ENCODE peak calls at places on chromosomes 4 and X, in four cellular contexts. W is HepG2, B is HEK293T, H is K562. P is an unnamed sample.

GRCh38 chrX:65463550-65463949 is 71.0 kb downstream of the LAS1L start:
- DNase-seq in W (no peak), B (no peak), H (no peak), P (no peak)

GRCh38 chr4:138938371-138938699 is 77.2 kb upstream of the NOCT start:
- DNase-seq in W (peak), B (peak), H (no peak), P (no peak)

GRCh38 chr4:55351824-55352223 is 5.8 kb downstream of the SRD5A3 start:
- DNase-seq in W (no peak), B (no peak), H (no peak), P (no peak)

GRCh38 chr4:85573270-85573669 is 98.3 kb downstream of the ARHGAP24 start:
- DNase-seq in W (no peak), B (no peak), H (no peak), P (no peak)

GRCh38 chr4:140257461-140258305 is 103.7 kb upstream of the MAML3 start:
- DNase-seq in W (no peak), B (no peak), H (no peak), P (no peak)

GRCh38 chrX:1661048-1661921 is 46.4 kb downstream of the ASMT start:
- DNase-seq in W (peak), B (peak), H (peak), P (peak)

GRCh38 chr4:110201502-110201901 is 3.1 kb upstream of the ELOVL6 start:
- DNase-seq in W (no peak), B (no peak), H (no peak), P (no peak)

GRCh38 chrX:12494400-12495138 is 296.6 kb upstream of the PRPS2 start:
- DNase-seq in W (no peak), B (no peak), H (no peak), P (no peak)

GRCh38 chrX:85243761-85244410 is at the start of the genes SATL1 and ZNF711:
- DNase-seq in W (peak), B (peak), H (peak), P (no peak)

GRCh38 chr4:187664011-187664410 is 331.6 kb upstream of the ZFP42 start:
- DNase-seq in W (no peak), B (no peak), H (no peak), P (no peak)

GRCh38 chrX:36927712-36928111 is 80.5 kb upstream of the FAM47C start:
- DNase-seq in W (no peak), B (no peak), H (no peak), P (no peak)

GRCh38 chrX:16160729-16161128 is 6.6 kb upstream of the MAGEB17 start:
- DNase-seq in W (peak), B (no peak), H (no peak), P (no peak)

GRCh38 chr4:173413043-173413442 is 14.1 kb upstream of the SCRG1 start:
- DNase-seq in W (no peak), B (no peak), H (no peak), P (no peak)

GRCh38 chrX:41027388-41027787 is 57.9 kb upstream of the USP9X start:
- DNase-seq in W (no peak), B (no peak), H (no peak), P (no peak)

GRCh38 chr4:100555791-100556190 is 38.0 kb upstream of the EMCN start:
- DNase-seq in W (no peak), B (no peak), H (no peak), P (no peak)

GRCh38 chrX:19724409-19724808 is 163.0 kb downstream of the SH3KBP1 start:
- DNase-seq in W (no peak), B (no peak), H (no peak), P (no peak)

DNA sequence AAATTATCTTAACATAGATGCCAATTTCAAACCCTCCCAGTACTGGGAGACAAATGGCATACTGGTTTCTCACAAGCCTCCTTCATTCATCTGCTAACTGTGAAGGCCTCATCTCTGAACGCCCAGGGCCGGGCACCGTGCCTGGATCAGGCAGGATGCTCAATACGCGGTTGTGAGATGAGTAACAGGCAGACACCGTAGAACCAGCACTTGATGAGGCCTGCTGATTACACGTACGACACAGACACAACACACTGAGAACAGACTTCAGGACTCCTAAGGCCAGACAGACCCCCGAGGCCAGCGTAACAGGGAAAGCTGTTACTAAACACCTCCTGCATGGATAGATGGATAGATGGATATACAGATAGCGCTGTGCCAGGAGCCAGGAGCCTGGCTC is 154.6 kb downstream of the AFAP1 start:
- DNase-seq in W (no peak), B (no peak), H (no peak), P (no peak)
- TF ChIP-seq FOXK2 in W (no peak), B (no peak), H (no peak), P (no peak)

GRCh38 chrX:53685711-53686110 is 808 bp downstream of the HUWE1 start:
- DNase-seq in W (no peak), B (no peak), H (no peak), P (no peak)
- TF ChIP-seq FOXK2 in W (no peak), B (no peak), H (no peak), P (no peak)

GRCh38 chrX:118823263-118824172 is at the start of gene ZCCHC12:
- DNase-seq in W (peak), B (peak), H (peak), P (no peak)

DNA sequence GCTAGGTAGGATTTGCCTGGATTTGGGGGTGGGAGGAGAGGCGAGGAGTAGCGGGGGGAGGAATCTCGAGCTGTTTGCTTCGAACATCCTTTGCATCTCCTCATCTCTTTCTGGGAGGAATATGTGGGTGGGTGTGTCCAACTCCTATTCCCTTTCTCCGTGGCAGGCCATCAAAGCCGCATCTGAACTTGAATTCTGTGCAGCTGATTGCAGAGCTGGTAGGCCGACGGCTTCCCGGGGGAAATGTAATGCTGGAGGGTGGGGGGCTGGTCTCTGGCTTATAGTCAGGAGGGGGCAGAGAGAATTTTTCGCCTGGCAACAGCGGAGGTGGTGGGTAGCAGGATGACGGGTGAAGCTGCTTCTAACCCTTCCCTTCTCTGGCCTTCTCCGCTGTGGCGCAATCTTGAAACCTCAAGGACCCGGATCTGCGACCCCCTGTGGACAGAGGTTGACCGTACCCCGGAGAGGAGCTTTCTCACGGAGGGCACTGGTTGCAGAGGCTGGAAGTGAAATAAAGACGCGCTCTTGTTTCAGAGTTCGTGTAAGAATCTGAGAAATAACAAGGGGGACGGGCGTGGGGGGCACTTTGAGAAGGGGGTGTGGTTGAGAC is 654 bp downstream of the ZCCHC12 start:
- DNase-seq in W (no peak), B (no peak), H (peak), P (no peak)
- TF ChIP-seq FOXK2 in W (no peak), B (no peak), H (no peak), P (no peak)

DNA sequence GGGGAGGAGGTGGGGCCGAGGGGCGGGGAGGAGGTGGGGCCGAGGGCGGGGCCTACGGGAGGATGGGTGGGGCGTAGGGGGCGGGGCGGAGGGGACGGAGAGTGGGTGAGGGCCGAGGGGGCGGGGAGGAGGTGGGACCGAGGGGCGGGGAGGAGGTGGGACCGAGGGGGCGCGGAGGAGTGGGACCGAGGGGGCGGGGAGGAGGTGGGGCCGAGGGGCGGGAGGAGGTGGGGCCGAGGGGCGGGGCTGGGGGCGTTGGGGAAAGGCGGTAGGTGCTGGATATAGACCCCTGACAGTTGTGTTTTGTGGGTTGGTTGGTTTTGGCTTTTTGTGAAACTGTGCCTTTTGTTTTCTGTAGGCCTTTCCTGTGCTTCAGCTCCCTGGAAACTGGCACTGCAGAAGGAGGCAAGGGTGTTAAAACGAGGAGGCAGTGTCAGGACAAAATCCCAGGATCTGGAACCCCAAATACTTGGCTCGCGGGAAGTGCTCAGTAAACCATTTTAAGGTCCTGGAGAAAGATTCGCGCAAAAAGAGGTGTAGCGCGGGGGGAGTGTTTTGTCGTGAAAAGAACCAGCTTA is 580 bp upstream of the MMGT1 start:
- DNase-seq in W (peak), B (peak), H (no peak), P (no peak)
- TF ChIP-seq FOXK2 in W (no peak), B (no peak), H (no peak), P (no peak)

GRCh38 chr4:151690164-151690856 is 70.5 kb downstream of the GATB start:
- DNase-seq in W (no peak), B (no peak), H (no peak), P (no peak)
- TF ChIP-seq FOXK2 in W (no peak), B (no peak), H (no peak), P (no peak)

DNA sequence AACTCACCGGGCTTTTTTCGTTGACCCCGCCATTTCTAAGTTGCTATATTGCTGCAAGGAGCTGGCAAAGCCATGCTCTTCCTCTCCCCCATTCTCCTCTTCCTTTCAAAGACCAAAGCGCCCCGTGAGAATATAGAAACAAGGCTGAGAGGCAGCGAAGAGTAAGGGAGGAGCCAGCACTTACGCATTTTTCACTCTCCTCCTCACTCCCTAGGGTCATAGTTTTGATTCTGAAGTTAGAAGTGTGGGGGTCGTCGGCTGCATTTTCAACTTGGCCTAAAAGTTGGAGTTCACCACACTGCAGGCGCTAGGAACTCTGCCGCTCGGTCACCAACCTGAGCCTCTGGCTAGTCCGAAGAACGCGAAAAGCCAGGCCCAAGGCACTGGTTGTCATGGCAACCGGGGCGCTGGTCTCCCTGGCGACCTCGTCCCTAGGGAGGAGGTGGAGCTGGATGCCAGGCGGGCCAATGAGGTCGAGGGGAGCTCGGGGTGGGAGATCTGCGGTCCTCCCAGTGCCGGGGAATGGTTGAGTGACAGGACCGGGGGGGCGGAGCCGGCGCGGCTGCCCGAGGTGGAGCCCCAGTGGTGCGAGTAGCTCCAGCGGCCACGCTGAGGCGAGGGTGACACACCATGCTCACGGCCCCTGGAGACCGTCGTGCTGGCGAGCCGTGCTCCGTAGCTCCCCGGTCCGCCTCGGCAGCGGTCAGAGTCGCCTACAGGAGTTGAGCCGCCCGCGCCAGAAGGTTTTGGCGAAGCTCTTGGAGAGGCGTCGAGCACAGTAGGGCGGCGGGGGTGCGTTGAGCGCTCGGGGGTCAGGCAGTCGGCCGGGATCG is at the start of gene PTPN13:
- DNase-seq in W (peak), B (peak), H (peak), P (peak)
- TF ChIP-seq FOXK2 in W (no peak), B (no peak), H (no peak), P (no peak)

GRCh38 chrX:48966796-48967579 is 4.7 kb downstream of the KCND1 start:
- DNase-seq in W (no peak), B (no peak), H (no peak), P (no peak)
- TF ChIP-seq FOXK2 in W (no peak), B (no peak), H (no peak), P (no peak)

GRCh38 chr4:39527296-39528055 is at the start of gene UGDH:
- DNase-seq in W (peak), B (peak), H (peak), P (peak)

GRCh38 chr4:39524420-39524957 is 2.8 kb downstream of the UGDH start:
- DNase-seq in W (no peak), B (no peak), H (no peak), P (no peak)

GRCh38 chr4:39528056-39528465 is 822 bp upstream of the UGDH start:
- DNase-seq in W (no peak), B (no peak), H (no peak), P (no peak)

GRCh38 chr4:39526810-39527295 is 386 bp downstream of the UGDH start:
- DNase-seq in W (no peak), B (no peak), H (no peak), P (no peak)

GRCh38 chr4:39526283-39526682 is 956 bp downstream of the UGDH start:
- DNase-seq in W (no peak), B (no peak), H (no peak), P (no peak)
- TF ChIP-seq FOXK2 in W (no peak), B (no peak), H (no peak), P (no peak)

DNA sequence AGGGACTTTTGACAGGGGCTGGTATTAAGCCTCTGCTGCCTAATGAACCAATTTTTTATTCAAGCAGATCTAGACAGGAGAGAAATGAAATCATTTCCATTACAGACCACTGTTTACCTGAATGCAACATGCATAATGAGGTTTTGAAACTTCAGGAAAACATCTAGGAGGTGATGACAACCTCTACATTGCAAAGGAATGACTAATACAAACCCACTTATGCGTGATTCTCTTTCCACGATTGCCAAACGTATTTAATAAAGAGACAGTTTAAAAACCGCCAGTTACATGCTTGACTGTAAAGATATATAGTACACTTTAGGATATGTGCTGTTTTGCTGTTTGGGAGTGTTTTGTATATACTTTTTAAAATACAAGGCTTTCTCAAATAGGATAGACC is 138.5 kb upstream of the PUDP start:
- DNase-seq in W (no peak), B (no peak), H (no peak), P (no peak)
- TF ChIP-seq FOXK2 in W (no peak), B (no peak), H (no peak), P (no peak)

DNA sequence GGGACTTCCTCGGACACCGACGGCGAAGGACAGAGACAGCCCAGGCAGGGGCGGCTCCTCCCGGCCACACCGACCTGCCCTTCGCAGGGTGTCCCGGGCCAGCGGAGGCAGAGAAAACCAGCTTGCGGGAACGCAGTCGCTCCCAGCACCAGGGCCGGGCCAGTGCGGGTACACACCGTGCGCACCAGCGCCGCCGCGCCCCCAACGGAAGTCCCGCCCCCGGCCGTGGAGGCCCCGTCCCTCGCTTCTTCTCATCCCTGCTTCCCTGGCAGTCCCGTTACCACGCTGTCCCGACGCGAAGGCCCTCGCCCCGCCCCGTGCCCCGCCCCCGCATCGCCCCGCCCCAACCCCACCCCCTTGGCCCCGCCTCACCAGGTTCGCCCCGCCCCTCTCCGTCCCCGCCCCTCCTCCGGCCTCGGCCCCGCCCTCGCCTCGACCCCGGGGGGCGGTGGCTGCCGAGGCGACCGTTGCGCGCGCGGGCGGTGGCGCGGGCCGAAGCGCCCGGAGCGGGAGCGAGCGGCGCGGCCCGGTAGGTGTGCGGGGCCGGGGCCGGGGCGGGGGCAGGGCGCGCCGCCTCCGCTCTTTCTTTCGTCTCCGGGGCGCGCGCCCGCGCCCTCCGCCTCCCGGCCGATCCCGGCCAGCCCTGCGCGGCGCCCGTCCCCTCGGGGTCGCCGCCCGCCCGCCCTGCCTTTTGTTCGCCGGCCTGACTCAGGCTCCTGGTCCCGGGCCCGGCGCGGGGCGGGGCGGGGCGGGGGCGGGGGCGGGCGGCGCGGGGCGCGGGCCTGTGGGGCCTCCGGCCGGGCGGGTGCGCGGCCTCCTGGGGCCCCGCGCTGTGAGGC is at the start of gene RGS12:
- DNase-seq in W (peak), B (peak), H (peak), P (peak)
- TF ChIP-seq FOXK2 in W (no peak), B (no peak), H (no peak), P (no peak)